ENCODE peak calls at places on chromosomes 2 and 18, in five cellular contexts. C, N, D, S and P are unnamed samples. For H3K4me1, the result is how much of the 10 kb centered on the place peaks cover.

GRCh38 chr2:208147759-208148158 is 1.8 kb upstream of the CRYGB start:
- DNase-seq in S (no peak), D (no peak), N (no peak), C (no peak), P (no peak)

GRCh38 chr2:231410293-231411004 is 14.9 kb downstream of the B3GNT7 start:
- DNase-seq in D (no peak), C (no peak), S (no peak), N (no peak), P (no peak)

GRCh38 chr2:31058096-31058843 is 80.0 kb downstream of the GALNT14 start:
- DNase-seq in C (no peak), D (no peak), S (no peak), N (no peak), P (no peak)

GRCh38 chr2:207163053-207163814 is 2.5 kb downstream of the KLF7 start:
- DNase-seq in D (peak), C (no peak), N (peak), S (peak), P (no peak)

GRCh38 chr18:7447629-7448028 is 119.5 kb upstream of the PTPRM start:
- DNase-seq in C (no peak), S (no peak), N (no peak), D (no peak), P (no peak)

GRCh38 chr2:13745324-13745723 is 887.2 kb upstream of the LRATD1 start:
- DNase-seq in N (peak), S (no peak), C (no peak), D (no peak), P (no peak)

GRCh38 chr2:120373424-120373823 is 27.5 kb downstream of the INHBB start:
- DNase-seq in C (peak), S (no peak), N (no peak), D (no peak), P (no peak)

GRCh38 chr2:199696048-199696447 is 154.9 kb downstream of the FTCDNL1 start:
- DNase-seq in N (no peak), D (no peak), S (no peak), C (no peak), P (peak)

GRCh38 chr2:172950565-172950964 is 125.1 kb upstream of the MAP3K20 start:
- DNase-seq in N (no peak), S (no peak), D (no peak), C (no peak), P (no peak)

GRCh38 chr18:51255694-51256093 is 58.2 kb upstream of the MEX3C start:
- DNase-seq in C (no peak), N (no peak), D (no peak), S (no peak), P (no peak)

GRCh38 chr2:168928113-168928823 is 27.2 kb downstream of the G6PC2 start:
- DNase-seq in N (no peak), S (no peak), C (no peak), D (no peak), P (no peak)

GRCh38 chr2:128371648-128372345 is 53.1 kb upstream of the HS6ST1 start:
- DNase-seq in N (no peak), D (peak), S (no peak), C (peak), P (peak)

GRCh38 chr2:152344561-152345195 is 9.7 kb downstream of the FMNL2 start:
- DNase-seq in S (no peak), D (no peak), C (no peak), N (no peak), P (no peak)

GRCh38 chr2:46686811-46687210 is 207.4 kb downstream of the TMEM247 start:
- DNase-seq in S (no peak), N (no peak), D (no peak), C (no peak), P (no peak)

GRCh38 chr2:101558740-101559508 is 84.0 kb upstream of the RFX8 start:
- DNase-seq in S (no peak), C (no peak), D (no peak), N (no peak), P (no peak)

DNA sequence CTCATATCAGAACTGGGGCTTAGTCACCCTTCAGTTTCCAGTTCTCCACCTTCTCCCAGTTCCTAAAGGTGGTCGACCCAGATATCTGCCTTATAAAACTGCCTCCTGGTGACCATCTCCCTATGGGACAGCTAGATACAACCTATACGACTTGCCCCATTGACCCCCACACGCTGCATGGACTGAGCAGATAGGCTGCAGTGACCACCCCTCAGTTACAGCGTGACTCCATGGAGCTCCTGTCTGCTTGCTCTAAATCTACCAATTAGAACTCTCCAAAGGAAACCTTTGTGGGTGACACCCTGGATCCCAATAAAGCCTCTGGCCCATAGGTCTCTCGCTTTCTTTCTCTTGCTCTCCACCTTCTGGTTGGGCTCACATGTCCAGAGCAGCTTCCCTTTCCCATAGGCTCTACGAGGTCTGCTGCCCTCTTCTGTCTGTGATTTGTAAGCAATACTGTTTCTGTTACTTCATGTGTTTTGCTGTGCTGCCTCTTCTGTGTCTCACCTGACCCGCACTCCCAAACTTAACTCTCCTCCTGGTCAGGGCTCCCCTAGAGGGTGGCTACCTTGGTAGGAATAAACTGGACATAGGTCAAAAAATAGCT is 971.3 kb upstream of the FAM98A start:
- DNase-seq in S (no peak), N (peak), D (peak), C (peak), P (no peak)
- TF ChIP-seq CTCF in S (no peak), N (peak), D (no peak), C (no peak), P (peak)

GRCh38 chr2:188693771-188694170 is 280.4 kb upstream of the COL3A1 start:
- DNase-seq in C (no peak), S (no peak), D (no peak), N (no peak), P (no peak)
- TF ChIP-seq POLR2A in C (no peak), S (no peak), D (no peak), N (no peak), P (no peak)

DNA sequence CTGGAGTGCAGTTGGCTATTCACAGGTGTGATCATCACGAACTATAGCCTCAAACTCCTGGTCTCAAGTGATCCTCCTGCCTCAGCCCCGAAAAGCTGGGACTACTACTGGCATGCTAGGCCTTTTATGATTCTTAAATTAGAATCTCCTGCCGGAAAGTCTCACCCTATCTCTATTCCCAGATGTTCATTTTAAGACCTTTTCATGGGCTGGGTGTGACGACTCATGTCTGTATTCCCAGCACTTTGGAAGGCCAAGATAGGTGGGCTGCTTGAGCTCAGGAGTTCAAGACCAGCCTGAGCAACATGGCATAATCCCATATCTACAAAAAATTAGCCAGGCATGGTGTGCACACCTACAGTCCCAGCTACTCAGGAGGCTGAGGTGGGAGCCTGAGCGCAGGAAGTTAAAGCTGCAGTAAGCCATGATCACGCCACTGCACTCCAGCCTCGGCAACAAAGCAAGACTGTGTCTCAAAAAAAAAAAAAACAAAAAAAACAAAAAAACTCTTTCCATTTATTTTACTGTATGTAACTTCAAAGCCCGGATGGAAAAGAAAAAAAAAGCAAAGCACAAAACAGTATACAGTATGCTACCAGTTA is 8.1 kb downstream of the PPP4R3B start:
- DNase-seq in D (no peak), S (no peak), C (no peak), N (no peak), P (no peak)
- H3K4me1 ChIP-seq in D (under half), S (under half), C (under half), N (half or more), P (under half)

GRCh38 chr2:43300781-43301586 is 74.6 kb upstream of the ZFP36L2 start:
- DNase-seq in C (no peak), N (peak), D (peak), S (no peak), P (peak)

GRCh38 chr2:43298496-43298895 is 72.1 kb upstream of the ZFP36L2 start:
- DNase-seq in D (no peak), C (no peak), N (no peak), S (no peak), P (no peak)

GRCh38 chr2:43303120-43303519 is 76.7 kb upstream of the ZFP36L2 start:
- DNase-seq in C (no peak), N (no peak), S (no peak), D (no peak), P (no peak)

GRCh38 chr2:43302311-43303051 is 76.1 kb upstream of the ZFP36L2 start:
- DNase-seq in C (no peak), N (no peak), S (no peak), D (no peak), P (no peak)

DNA sequence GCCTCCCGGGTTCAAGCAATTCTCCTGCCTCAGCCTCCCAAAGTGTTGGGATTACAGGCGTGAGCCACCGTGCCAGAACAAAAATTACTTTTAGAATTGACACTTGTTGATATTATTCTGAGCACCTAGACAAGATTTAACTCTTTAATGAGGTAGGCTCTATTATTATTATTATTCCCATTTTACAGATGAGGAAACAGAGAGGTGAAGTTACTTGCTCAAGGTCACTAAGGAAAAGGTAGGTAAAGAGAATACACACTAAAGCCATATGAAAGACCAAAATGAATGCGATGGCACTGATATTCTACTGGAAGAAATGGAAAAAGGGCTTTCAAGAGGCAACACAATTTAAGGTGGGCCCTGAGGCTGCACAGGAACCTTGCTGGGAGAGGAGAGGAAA is 73.8 kb upstream of the ZFP36L2 start:
- DNase-seq in C (no peak), S (no peak), D (no peak), N (no peak), P (no peak)
- TF ChIP-seq CTCF in C (no peak), S (no peak), D (no peak), N (no peak), P (no peak)

GRCh38 chr18:49669403-49669802 is 107.5 kb downstream of the LIPG start:
- DNase-seq in N (no peak), D (no peak), S (no peak), C (no peak), P (no peak)

GRCh38 chr18:49677081-49677480 is 115.2 kb downstream of the LIPG start:
- DNase-seq in D (no peak), N (no peak), S (no peak), C (no peak), P (no peak)

GRCh38 chr18:49672853-49673252 is 111.0 kb downstream of the LIPG start:
- DNase-seq in S (no peak), C (no peak), D (no peak), N (no peak), P (no peak)

GRCh38 chr18:49668583-49669290 is 106.9 kb downstream of the LIPG start:
- DNase-seq in C (peak), N (peak), D (peak), S (peak), P (no peak)

GRCh38 chr18:49673281-49673680 is 111.4 kb downstream of the LIPG start:
- DNase-seq in S (no peak), N (no peak), C (no peak), D (no peak), P (no peak)
- TF ChIP-seq POLR2A in S (no peak), N (no peak), C (no peak), D (no peak), P (no peak)

GRCh38 chr2:11744631-11745394 is 1.6 kb upstream of the LPIN1 start:
- DNase-seq in S (no peak), N (no peak), C (no peak), D (no peak), P (no peak)

GRCh38 chr2:11746376-11746806 is at the start of gene LPIN1:
- DNase-seq in S (peak), N (peak), C (peak), D (peak), P (peak)

GRCh38 chr2:11743846-11744553 is 2.4 kb upstream of the LPIN1 start:
- DNase-seq in D (peak), N (peak), S (peak), C (peak), P (peak)

GRCh38 chr2:11746807-11747459 is 501 bp downstream of the LPIN1 start:
- DNase-seq in D (no peak), N (peak), C (no peak), S (no peak), P (no peak)

DNA sequence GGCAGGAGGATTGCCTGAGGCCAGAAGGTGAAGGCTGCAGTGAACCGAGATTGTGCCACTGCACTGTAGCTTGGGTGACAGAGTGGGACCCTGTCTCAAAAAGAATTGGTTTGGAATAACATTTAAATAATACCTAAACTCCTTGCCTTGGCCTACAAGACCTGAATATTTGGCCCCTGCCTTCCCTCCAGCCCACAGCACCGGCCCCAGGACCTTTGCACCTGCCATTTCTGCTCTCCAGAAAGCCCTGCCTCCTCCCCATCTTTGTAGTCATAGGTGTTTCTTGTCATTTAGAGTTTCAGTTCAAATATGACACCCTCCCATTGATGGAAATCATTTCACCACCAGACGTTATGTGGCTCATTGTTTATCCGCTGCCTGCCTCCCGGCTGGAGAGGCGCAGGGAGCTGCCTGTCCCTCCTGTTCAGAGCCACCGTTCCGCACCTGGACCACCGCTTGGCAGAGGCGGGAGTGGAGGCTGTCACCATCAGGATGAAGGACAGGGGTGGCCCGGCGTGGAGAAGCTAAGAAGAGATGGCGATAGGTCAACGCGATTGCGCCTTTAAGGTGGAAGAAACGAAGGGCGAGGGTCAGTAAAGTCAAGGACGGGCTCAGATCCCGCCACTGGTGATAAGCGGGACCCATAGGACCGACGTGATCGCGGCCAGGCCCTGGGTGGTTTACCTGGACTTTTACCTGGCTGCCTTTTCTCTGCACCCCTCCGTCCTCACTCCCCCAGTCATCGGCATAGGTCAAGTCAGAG is 638 bp upstream of the LPIN1 start:
- DNase-seq in N (no peak), C (no peak), S (no peak), D (no peak), P (no peak)
- H3K4me1 ChIP-seq in N (under half), C (under half), S (under half), D (under half), P (under half)

GRCh38 chr2:50148632-50149031 is 883.3 kb downstream of the NRXN1 start:
- DNase-seq in C (no peak), S (no peak), D (no peak), N (no peak), P (no peak)

DNA sequence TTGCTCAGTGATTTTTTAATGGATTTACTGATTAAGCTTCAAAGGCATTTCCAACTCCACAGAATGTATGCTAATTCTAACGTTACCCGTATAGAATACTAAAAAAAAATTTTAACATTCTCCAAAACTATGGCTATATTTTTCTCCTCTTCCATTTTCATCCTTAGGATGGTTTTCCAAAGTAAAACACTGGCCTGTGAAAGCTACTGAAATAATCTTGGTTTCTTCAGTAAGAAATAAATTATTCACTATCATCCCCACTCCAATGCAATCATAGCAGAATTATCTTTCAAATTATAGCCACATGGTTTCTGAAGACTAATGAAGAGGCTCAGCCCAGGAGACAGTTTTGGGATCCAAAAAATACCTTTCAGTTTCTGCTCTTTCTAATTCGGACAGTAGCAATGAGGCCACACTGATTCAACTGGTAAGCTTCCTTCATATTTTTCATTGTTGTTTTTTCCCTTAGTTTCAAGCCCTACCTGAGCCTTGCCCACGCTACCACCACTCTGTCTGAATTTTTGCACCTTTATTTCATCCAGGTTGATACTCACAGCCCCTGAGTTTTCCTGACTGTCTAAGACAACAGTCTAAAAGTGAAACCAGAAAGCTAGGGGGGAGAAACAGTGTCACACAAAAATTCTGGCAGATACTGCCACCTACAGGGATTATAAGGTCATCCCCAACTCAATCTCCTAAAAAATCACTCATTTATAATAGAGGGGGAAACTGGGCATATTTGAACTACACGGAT is 887.9 kb downstream of the NRXN1 start:
- DNase-seq in C (no peak), S (peak), N (no peak), D (no peak), P (no peak)
- TF ChIP-seq CTCF in C (peak), S (peak), N (peak), D (peak), P (peak)

GRCh38 chr2:156342252-156343095 is 10.0 kb upstream of the NR4A2 start:
- DNase-seq in D (peak), C (peak), S (peak), N (peak), P (peak)
- TF ChIP-seq POLR2A in D (peak), C (peak), S (peak), N (peak), P (peak)